ENCODE peak calls at places on chromosomes 16 and 17, in eight cellular contexts. One of them, this sample, is unnamed.

GRCh38 chr17:80294210-80294609 is 33.6 kb downstream of the RNF213 start:
- DNase-seq in fibroblast of lung: no peak
- DNase-seq in breast epithelium: no peak
- DNase-seq in NT2/D1: no peak
- DNase-seq in kidney epithelial cell: no peak
- DNase-seq in colonic mucosa: peak; percentile 34
- DNase-seq in BJ: no peak
- DNase-seq in pancreas: no peak
- DNase-seq in this sample: no peak

GRCh38 chr17:66831383-66832220 is 3.3 kb upstream of the CACNG5 start:
- DNase-seq in fibroblast of lung: no peak
- DNase-seq in breast epithelium: no peak
- DNase-seq in NT2/D1: no peak
- DNase-seq in kidney epithelial cell: no peak
- DNase-seq in colonic mucosa: no peak
- DNase-seq in BJ: no peak
- DNase-seq in pancreas: no peak
- DNase-seq in this sample: no peak

GRCh38 chr17:57516290-57517215 is 228.5 kb downstream of the CCDC182 start:
- DNase-seq in fibroblast of lung: no peak
- DNase-seq in breast epithelium: no peak
- DNase-seq in NT2/D1: no peak
- DNase-seq in kidney epithelial cell: no peak
- DNase-seq in colonic mucosa: no peak
- DNase-seq in BJ: no peak
- DNase-seq in pancreas: no peak
- DNase-seq in this sample: no peak

GRCh38 chr16:81629896-81630631 is 149.0 kb upstream of the PLCG2 start:
- DNase-seq in fibroblast of lung: no peak
- DNase-seq in breast epithelium: no peak
- DNase-seq in NT2/D1: no peak
- DNase-seq in kidney epithelial cell: no peak
- DNase-seq in colonic mucosa: no peak
- DNase-seq in BJ: no peak
- DNase-seq in pancreas: no peak
- DNase-seq in this sample: no peak

GRCh38 chr16:31243734-31244670 is 15.8 kb upstream of the ITGAM start:
- DNase-seq in fibroblast of lung: no peak
- DNase-seq in breast epithelium: no peak
- DNase-seq in NT2/D1: no peak
- DNase-seq in kidney epithelial cell: no peak
- DNase-seq in colonic mucosa: no peak
- DNase-seq in BJ: no peak
- DNase-seq in pancreas: no peak
- DNase-seq in this sample: no peak

GRCh38 chr17:64343833-64344637 is 46.6 kb downstream of the PECAM1 start:
- DNase-seq in fibroblast of lung: peak; percentile 91
- DNase-seq in breast epithelium: peak; percentile 57
- DNase-seq in NT2/D1: no peak
- DNase-seq in kidney epithelial cell: peak; percentile 78
- DNase-seq in colonic mucosa: peak; percentile 64
- DNase-seq in BJ: no peak
- DNase-seq in pancreas: peak; percentile 81
- DNase-seq in this sample: peak; percentile 47

GRCh38 chr17:73952498-73953205 is 250.8 kb upstream of the RPL38 start:
- DNase-seq in fibroblast of lung: no peak
- DNase-seq in breast epithelium: no peak
- DNase-seq in NT2/D1: no peak
- DNase-seq in kidney epithelial cell: no peak
- DNase-seq in colonic mucosa: peak; percentile 64
- DNase-seq in BJ: no peak
- DNase-seq in pancreas: no peak
- DNase-seq in this sample: peak; percentile 54

GRCh38 chr16:31183432-31184428 is 3.8 kb downstream of the FUS start:
- DNase-seq in fibroblast of lung: no peak
- DNase-seq in breast epithelium: no peak
- DNase-seq in NT2/D1: no peak
- DNase-seq in kidney epithelial cell: no peak
- DNase-seq in colonic mucosa: no peak
- DNase-seq in BJ: no peak
- DNase-seq in pancreas: no peak
- DNase-seq in this sample: no peak

GRCh38 chr16:88378836-88379693 is 3.7 kb upstream of the ZNF469 start:
- DNase-seq in fibroblast of lung: no peak
- DNase-seq in breast epithelium: no peak
- DNase-seq in NT2/D1: no peak
- DNase-seq in kidney epithelial cell: no peak
- DNase-seq in colonic mucosa: no peak
- DNase-seq in BJ: no peak
- DNase-seq in pancreas: no peak
- DNase-seq in this sample: no peak

GRCh38 chr16:90008708-90009145 is 10.5 kb downstream of the DBNDD1 start:
- DNase-seq in fibroblast of lung: no peak
- DNase-seq in breast epithelium: no peak
- DNase-seq in NT2/D1: no peak
- DNase-seq in kidney epithelial cell: no peak
- DNase-seq in colonic mucosa: no peak
- DNase-seq in BJ: no peak
- DNase-seq in pancreas: no peak
- DNase-seq in this sample: no peak

GRCh38 chr16:86300746-86301480 is 209.4 kb upstream of the FOXF1 start:
- DNase-seq in fibroblast of lung: peak; percentile 50
- DNase-seq in breast epithelium: no peak
- DNase-seq in NT2/D1: no peak
- DNase-seq in kidney epithelial cell: no peak
- DNase-seq in colonic mucosa: no peak
- DNase-seq in BJ: no peak
- DNase-seq in pancreas: no peak
- DNase-seq in this sample: no peak
- H3K27me3 ChIP-seq in fibroblast of lung: no peaks in the 10 kb centered on the region
- H3K27me3 ChIP-seq in breast epithelium: peaks cover 89% of the 10 kb centered on the region
- H3K27me3 ChIP-seq in NT2/D1: peaks cover 19% of the 10 kb centered on the region
- H3K27me3 ChIP-seq in kidney epithelial cell: peaks cover 53% of the 10 kb centered on the region
- H3K27me3 ChIP-seq in colonic mucosa: no peaks in the 10 kb centered on the region
- H3K27me3 ChIP-seq in BJ: peaks cover 7% of the 10 kb centered on the region
- H3K27me3 ChIP-seq in pancreas: no peaks in the 10 kb centered on the region
- H3K27me3 ChIP-seq in this sample: no peaks in the 10 kb centered on the region

GRCh38 chr17:30237296-30238002 is 2.0 kb upstream of the SLC6A4 start:
- DNase-seq in fibroblast of lung: no peak
- DNase-seq in breast epithelium: no peak
- DNase-seq in NT2/D1: no peak
- DNase-seq in kidney epithelial cell: no peak
- DNase-seq in colonic mucosa: no peak
- DNase-seq in BJ: no peak
- DNase-seq in pancreas: no peak
- DNase-seq in this sample: no peak

GRCh38 chr17:30234954-30235353 is 543 bp downstream of the SLC6A4 start:
- DNase-seq in fibroblast of lung: peak; percentile 6
- DNase-seq in breast epithelium: no peak
- DNase-seq in NT2/D1: no peak
- DNase-seq in kidney epithelial cell: no peak
- DNase-seq in colonic mucosa: no peak
- DNase-seq in BJ: no peak
- DNase-seq in pancreas: no peak
- DNase-seq in this sample: no peak

GRCh38 chr17:30236807-30237206 is 1.3 kb upstream of the SLC6A4 start:
- DNase-seq in fibroblast of lung: peak; percentile 39
- DNase-seq in breast epithelium: no peak
- DNase-seq in NT2/D1: no peak
- DNase-seq in kidney epithelial cell: no peak
- DNase-seq in colonic mucosa: peak; percentile 37
- DNase-seq in BJ: no peak
- DNase-seq in pancreas: peak; percentile 30
- DNase-seq in this sample: peak; percentile 59

GRCh38 chr17:30235386-30236296 is at the start of gene SLC6A4:
- DNase-seq in fibroblast of lung: peak; percentile 16
- DNase-seq in breast epithelium: no peak
- DNase-seq in NT2/D1: no peak
- DNase-seq in kidney epithelial cell: no peak
- DNase-seq in colonic mucosa: no peak
- DNase-seq in BJ: no peak
- DNase-seq in pancreas: no peak
- DNase-seq in this sample: no peak

GRCh38 chr17:30236297-30236624 is 764 bp upstream of the SLC6A4 start:
- DNase-seq in fibroblast of lung: no peak
- DNase-seq in breast epithelium: no peak
- DNase-seq in NT2/D1: no peak
- DNase-seq in kidney epithelial cell: no peak
- DNase-seq in colonic mucosa: no peak
- DNase-seq in BJ: no peak
- DNase-seq in pancreas: no peak
- DNase-seq in this sample: no peak
- H3K27me3 ChIP-seq in fibroblast of lung: peaks cover 48% of the 10 kb centered on the region
- H3K27me3 ChIP-seq in breast epithelium: peaks cover 40% of the 10 kb centered on the region
- H3K27me3 ChIP-seq in NT2/D1: peaks cover 69% of the 10 kb centered on the region
- H3K27me3 ChIP-seq in kidney epithelial cell: peaks cover 61% of the 10 kb centered on the region
- H3K27me3 ChIP-seq in colonic mucosa: peaks cover 32% of the 10 kb centered on the region
- H3K27me3 ChIP-seq in BJ: peaks cover 33% of the 10 kb centered on the region
- H3K27me3 ChIP-seq in pancreas: no peaks in the 10 kb centered on the region
- H3K27me3 ChIP-seq in this sample: no peaks in the 10 kb centered on the region

GRCh38 chr16:3202903-3203539 is 15.0 kb downstream of the OR1F1 start:
- DNase-seq in fibroblast of lung: no peak
- DNase-seq in breast epithelium: no peak
- DNase-seq in NT2/D1: no peak
- DNase-seq in kidney epithelial cell: no peak
- DNase-seq in colonic mucosa: no peak
- DNase-seq in BJ: no peak
- DNase-seq in pancreas: no peak
- DNase-seq in this sample: no peak
- H3K27me3 ChIP-seq in fibroblast of lung: peaks cover 2% of the 10 kb centered on the region
- H3K27me3 ChIP-seq in breast epithelium: peaks cover 11% of the 10 kb centered on the region
- H3K27me3 ChIP-seq in NT2/D1: peaks cover 5% of the 10 kb centered on the region
- H3K27me3 ChIP-seq in kidney epithelial cell: peaks cover 1% of the 10 kb centered on the region
- H3K27me3 ChIP-seq in colonic mucosa: no peaks in the 10 kb centered on the region
- H3K27me3 ChIP-seq in BJ: peaks cover 2% of the 10 kb centered on the region
- H3K27me3 ChIP-seq in pancreas: no peaks in the 10 kb centered on the region
- H3K27me3 ChIP-seq in this sample: no peaks in the 10 kb centered on the region

GRCh38 chr17:34319087-34319486 is at the start of gene CCL8:
- DNase-seq in fibroblast of lung: peak; percentile 15
- DNase-seq in breast epithelium: no peak
- DNase-seq in NT2/D1: no peak
- DNase-seq in kidney epithelial cell: no peak
- DNase-seq in colonic mucosa: no peak
- DNase-seq in BJ: no peak
- DNase-seq in pancreas: no peak
- DNase-seq in this sample: no peak
- H3K27me3 ChIP-seq in fibroblast of lung: no peaks in the 10 kb centered on the region
- H3K27me3 ChIP-seq in breast epithelium: no peaks in the 10 kb centered on the region
- H3K27me3 ChIP-seq in NT2/D1: no peaks in the 10 kb centered on the region
- H3K27me3 ChIP-seq in kidney epithelial cell: no peaks in the 10 kb centered on the region
- H3K27me3 ChIP-seq in colonic mucosa: no peaks in the 10 kb centered on the region
- H3K27me3 ChIP-seq in BJ: no peaks in the 10 kb centered on the region
- H3K27me3 ChIP-seq in pancreas: no peaks in the 10 kb centered on the region
- H3K27me3 ChIP-seq in this sample: no peaks in the 10 kb centered on the region

GRCh38 chr17:36730095-36730808 is 128.9 kb downstream of the MRM1 start:
- DNase-seq in fibroblast of lung: no peak
- DNase-seq in breast epithelium: no peak
- DNase-seq in NT2/D1: no peak
- DNase-seq in kidney epithelial cell: no peak
- DNase-seq in colonic mucosa: no peak
- DNase-seq in BJ: no peak
- DNase-seq in pancreas: no peak
- DNase-seq in this sample: no peak
- H3K27me3 ChIP-seq in fibroblast of lung: peaks cover 21% of the 10 kb centered on the region
- H3K27me3 ChIP-seq in breast epithelium: peaks cover 32% of the 10 kb centered on the region
- H3K27me3 ChIP-seq in NT2/D1: peaks cover 9% of the 10 kb centered on the region
- H3K27me3 ChIP-seq in kidney epithelial cell: peaks cover 60% of the 10 kb centered on the region
- H3K27me3 ChIP-seq in colonic mucosa: no peaks in the 10 kb centered on the region
- H3K27me3 ChIP-seq in BJ: peaks cover 28% of the 10 kb centered on the region
- H3K27me3 ChIP-seq in pancreas: no peaks in the 10 kb centered on the region
- H3K27me3 ChIP-seq in this sample: no peaks in the 10 kb centered on the region

DNA sequence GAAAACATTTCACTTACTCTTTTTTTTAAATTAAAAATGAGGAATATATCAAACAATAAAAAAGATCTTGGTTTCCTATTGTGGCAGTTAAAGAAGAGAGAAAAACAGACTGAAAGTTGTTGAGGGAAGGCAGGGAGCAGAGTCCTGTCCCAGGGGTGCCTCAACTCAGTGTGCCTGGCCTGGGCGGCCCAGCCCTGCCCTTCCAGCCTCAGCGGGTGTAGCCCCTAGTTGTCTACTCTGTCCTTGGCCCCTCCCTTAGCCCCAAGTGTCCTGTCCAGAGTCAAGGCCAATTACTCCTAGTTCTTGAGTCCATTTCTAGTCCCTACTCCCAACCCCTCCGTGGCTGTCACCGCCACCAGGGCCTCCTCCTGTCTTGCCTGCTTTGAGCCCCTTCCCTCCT is 52.5 kb downstream of the SMPD3 start:
- DNase-seq in fibroblast of lung: no peak
- DNase-seq in breast epithelium: no peak
- DNase-seq in NT2/D1: no peak
- DNase-seq in kidney epithelial cell: no peak
- DNase-seq in colonic mucosa: no peak
- DNase-seq in BJ: no peak
- DNase-seq in pancreas: no peak
- DNase-seq in this sample: no peak
- H3K27me3 ChIP-seq in fibroblast of lung: no peaks in the 10 kb centered on the region
- H3K27me3 ChIP-seq in breast epithelium: no peaks in the 10 kb centered on the region
- H3K27me3 ChIP-seq in NT2/D1: no peaks in the 10 kb centered on the region
- H3K27me3 ChIP-seq in kidney epithelial cell: peaks cover 3% of the 10 kb centered on the region
- H3K27me3 ChIP-seq in colonic mucosa: no peaks in the 10 kb centered on the region
- H3K27me3 ChIP-seq in BJ: peaks cover 5% of the 10 kb centered on the region
- H3K27me3 ChIP-seq in pancreas: no peaks in the 10 kb centered on the region
- H3K27me3 ChIP-seq in this sample: no peaks in the 10 kb centered on the region

GRCh38 chr16:6131526-6132050 is 1034.0 kb upstream of the EEF2KMT start:
- DNase-seq in fibroblast of lung: no peak
- DNase-seq in breast epithelium: no peak
- DNase-seq in NT2/D1: no peak
- DNase-seq in kidney epithelial cell: no peak
- DNase-seq in colonic mucosa: no peak
- DNase-seq in BJ: no peak
- DNase-seq in pancreas: no peak
- DNase-seq in this sample: no peak
- H3K27me3 ChIP-seq in fibroblast of lung: no peaks in the 10 kb centered on the region
- H3K27me3 ChIP-seq in breast epithelium: no peaks in the 10 kb centered on the region
- H3K27me3 ChIP-seq in NT2/D1: no peaks in the 10 kb centered on the region
- H3K27me3 ChIP-seq in kidney epithelial cell: no peaks in the 10 kb centered on the region
- H3K27me3 ChIP-seq in colonic mucosa: no peaks in the 10 kb centered on the region
- H3K27me3 ChIP-seq in BJ: no peaks in the 10 kb centered on the region
- H3K27me3 ChIP-seq in pancreas: no peaks in the 10 kb centered on the region
- H3K27me3 ChIP-seq in this sample: no peaks in the 10 kb centered on the region

GRCh38 chr16:86100205-86101134 is 201.5 kb downstream of the IRF8 start:
- DNase-seq in fibroblast of lung: peak; percentile 59
- DNase-seq in breast epithelium: no peak
- DNase-seq in NT2/D1: no peak
- DNase-seq in kidney epithelial cell: no peak
- DNase-seq in colonic mucosa: no peak
- DNase-seq in BJ: peak; percentile 0
- DNase-seq in pancreas: no peak
- DNase-seq in this sample: no peak
- H3K27me3 ChIP-seq in fibroblast of lung: peaks cover 4% of the 10 kb centered on the region
- H3K27me3 ChIP-seq in breast epithelium: peaks cover 10% of the 10 kb centered on the region
- H3K27me3 ChIP-seq in NT2/D1: no peaks in the 10 kb centered on the region
- H3K27me3 ChIP-seq in kidney epithelial cell: no peaks in the 10 kb centered on the region
- H3K27me3 ChIP-seq in colonic mucosa: no peaks in the 10 kb centered on the region
- H3K27me3 ChIP-seq in BJ: peaks cover 7% of the 10 kb centered on the region
- H3K27me3 ChIP-seq in pancreas: no peaks in the 10 kb centered on the region
- H3K27me3 ChIP-seq in this sample: no peaks in the 10 kb centered on the region

GRCh38 chr17:51860934-51861561 is 297.5 kb downstream of the CA10 start:
- DNase-seq in fibroblast of lung: no peak
- DNase-seq in breast epithelium: no peak
- DNase-seq in NT2/D1: peak; percentile 44
- DNase-seq in kidney epithelial cell: no peak
- DNase-seq in colonic mucosa: peak; percentile 72
- DNase-seq in BJ: no peak
- DNase-seq in pancreas: peak; percentile 33
- DNase-seq in this sample: peak; percentile 74
- H3K27me3 ChIP-seq in fibroblast of lung: no peaks in the 10 kb centered on the region
- H3K27me3 ChIP-seq in breast epithelium: peaks cover under 1% of the 10 kb centered on the region
- H3K27me3 ChIP-seq in NT2/D1: no peaks in the 10 kb centered on the region
- H3K27me3 ChIP-seq in kidney epithelial cell: no peaks in the 10 kb centered on the region
- H3K27me3 ChIP-seq in colonic mucosa: no peaks in the 10 kb centered on the region
- H3K27me3 ChIP-seq in BJ: no peaks in the 10 kb centered on the region
- H3K27me3 ChIP-seq in pancreas: no peaks in the 10 kb centered on the region
- H3K27me3 ChIP-seq in this sample: no peaks in the 10 kb centered on the region

This sample was measured in testis.